ENCODE peak calls at places on chromosomes 1 and 21, in five cellular contexts. R is EL; W is stimulated activated CD4-positive, alpha-beta T cell treated with anti-CD3 and anti-CD28 coated beads, TNF-alpha, amount 100 ng/mL, for 4 hours; F is HS-27A; S is NCI-H187 treated with DMSO at 0.1 percent for 48 hours. B is an unnamed sample.

GRCh38 chr1:26417111-26417510 is 6.5 kb downstream of the LIN28A start:
- DNase-seq in R (peak), W (peak), F (peak), S (no peak), B (peak)

GRCh38 chr1:160795951-160796383 is at the start of gene LY9:
- DNase-seq in R (no peak), W (no peak), F (no peak), S (no peak), B (peak)

GRCh38 chr1:78339490-78339889 is 151.3 kb upstream of the PTGFR start:
- DNase-seq in R (peak), W (no peak), F (peak), S (no peak), B (no peak)

GRCh38 chr1:69269491-69269890 is 298.2 kb upstream of the LRRC7 start:
- DNase-seq in R (no peak), W (no peak), F (no peak), S (no peak), B (no peak)

GRCh38 chr1:170271430-170271829 is 125.7 kb downstream of the NTMT2 start:
- DNase-seq in R (no peak), W (no peak), F (no peak), S (no peak), B (no peak)

GRCh38 chr1:169491845-169492281 is 6.1 kb upstream of the SLC19A2 start:
- DNase-seq in R (no peak), W (no peak), F (no peak), S (no peak), B (peak)

GRCh38 chr1:40638097-40639036 is 27.1 kb downstream of the RIMS3 start:
- DNase-seq in R (no peak), W (no peak), F (no peak), S (no peak), B (no peak)

GRCh38 chr21:38386967-38387366 is 111.3 kb downstream of the ERG start:
- DNase-seq in R (peak), W (no peak), F (no peak), S (no peak), B (no peak)

GRCh38 chr1:1083181-1084027 is 9.3 kb upstream of the RNF223 start:
- DNase-seq in R (no peak), W (no peak), F (no peak), S (no peak), B (no peak)

GRCh38 chr1:5770981-5771765 is 221.1 kb downstream of the NPHP4 start:
- DNase-seq in R (no peak), W (no peak), F (no peak), S (no peak), B (no peak)

GRCh38 chr1:162404550-162405160 is 7.3 kb downstream of the SH2D1B start:
- DNase-seq in R (peak), W (no peak), F (no peak), S (no peak), B (no peak)

GRCh38 chr1:240965581-240966091 is 353.7 kb upstream of the GREM2 start:
- DNase-seq in R (peak), W (no peak), F (no peak), S (no peak), B (no peak)

GRCh38 chr21:27397578-27397977 is 430.7 kb upstream of the ADAMTS5 start:
- DNase-seq in R (no peak), W (no peak), F (no peak), S (no peak), B (no peak)

GRCh38 chr1:186983327-186983726 is 154.6 kb downstream of the PLA2G4A start:
- DNase-seq in R (no peak), W (no peak), F (no peak), S (no peak), B (no peak)

GRCh38 chr1:219188331-219188803 is 14.7 kb downstream of the LYPLAL1 start:
- DNase-seq in R (no peak), W (no peak), F (no peak), S (no peak), B (no peak)

GRCh38 chr1:113950908-113951307 is 21.8 kb downstream of the HIPK1 start:
- DNase-seq in R (no peak), W (no peak), F (no peak), S (no peak), B (no peak)

GRCh38 chr1:113320972-113321680 is 69.2 kb upstream of the MAGI3 start:
- DNase-seq in R (no peak), W (no peak), F (no peak), S (no peak), B (no peak)

GRCh38 chr1:85463666-85464496 is 1.1 kb downstream of the DDAH1 start:
- DNase-seq in R (peak), W (peak), F (peak), S (no peak), B (no peak)

GRCh38 chr1:212967767-212968166 is 17.4 kb downstream of the VASH2 start:
- DNase-seq in R (peak), W (no peak), F (no peak), S (no peak), B (no peak)

GRCh38 chr1:151862604-151863003 is 9.1 kb upstream of the THEM5 start:
- DNase-seq in R (no peak), W (no peak), F (no peak), S (no peak), B (no peak)

GRCh38 chr21:32624726-32625125 is 12.5 kb upstream of the CFAP298 start:
- DNase-seq in R (peak), W (no peak), F (no peak), S (no peak), B (no peak)

GRCh38 chr1:77386276-77386675 is 104.5 kb downstream of the AK5 start:
- DNase-seq in R (no peak), W (no peak), F (no peak), S (no peak), B (no peak)

GRCh38 chr1:68600049-68600661 is 103.3 kb upstream of the DEPDC1 start:
- DNase-seq in R (peak), W (no peak), F (no peak), S (no peak), B (no peak)

GRCh38 chr1:82392513-82392912 is 591.8 kb downstream of the ADGRL2 start:
- DNase-seq in R (peak), W (no peak), F (no peak), S (no peak), B (no peak)

GRCh38 chr1:59123081-59123675 is 173.7 kb upstream of the FGGY start:
- DNase-seq in R (peak), W (no peak), F (no peak), S (no peak), B (no peak)

GRCh38 chr1:230220478-230220877 is 153.4 kb downstream of the GALNT2 start:
- DNase-seq in R (no peak), W (no peak), F (no peak), S (no peak), B (no peak)

B was measured in stimulated activated CD8-positive, alpha-beta memory T cell treated with anti-CD3 and anti-CD28 coated beads, Interleukin-2, amount 100 ng/mL, for 48 hours.